ENCODE peak calls at places on chromosomes 1 and 21, in five cellular contexts. M is progenitor cell of endocrine pancreas; S is stimulated activated CD8-positive, alpha-beta memory T cell treated with anti-CD3 and anti-CD28 coated beads, Interleukin-7, amount 100 ng/mL, for 1 hour; L is T-helper 2 cell; V is epithelial cell of esophagus. W is an unnamed sample.
A peak's percentile ranks its signal among the peaks of the same experiment; 100 is the strongest.

GRCh38 chr21:33976082-33976979 is 60.7 kb upstream of the ATP5PO start:
- DNase-seq in M (no peak), S (no peak), L (peak; percentile 38), V (peak; percentile 98), W (peak; percentile 88)

GRCh38 chr1:180909005-180909414 is 3.7 kb upstream of the KIAA1614 start:
- DNase-seq in M (no peak), S (no peak), L (no peak), V (no peak), W (no peak)

GRCh38 chr21:40373760-40374159 is 473.2 kb downstream of the DSCAM start:
- DNase-seq in M (no peak), S (no peak), L (no peak), V (peak; percentile 59), W (no peak)

GRCh38 chr1:44835738-44836675 is 7.0 kb downstream of the PTCH2 start:
- DNase-seq in M (peak; percentile 78), S (peak; percentile 65), L (peak; percentile 83), V (peak; percentile 85), W (peak; percentile 82)

GRCh38 chr1:21293537-21294265 is 3.4 kb upstream of the ECE1 start:
- DNase-seq in M (no peak), S (no peak), L (peak; percentile 69), V (no peak), W (no peak)

GRCh38 chr1:211734359-211734758 is 58.9 kb upstream of the NEK2 start:
- DNase-seq in M (no peak), S (no peak), L (no peak), V (peak; percentile 70), W (no peak)

GRCh38 chr1:60842294-60842693 is 240.1 kb upstream of the NFIA start:
- DNase-seq in M (no peak), S (no peak), L (no peak), V (no peak), W (no peak)

GRCh38 chr1:29648798-29649374 is 412.6 kb downstream of the PTPRU start:
- DNase-seq in M (no peak), S (no peak), L (no peak), V (no peak), W (no peak)

GRCh38 chr1:18951416-18951815 is 5.1 kb downstream of the IFFO2 start:
- DNase-seq in M (no peak), S (no peak), L (no peak), V (no peak), W (peak; percentile 35)

GRCh38 chr1:74755475-74755874 is 22.5 kb downstream of the TYW3 start:
- DNase-seq in M (no peak), S (no peak), L (no peak), V (no peak), W (no peak)

GRCh38 chr1:171740987-171741871 is 636 bp downstream of the VAMP4 start:
- DNase-seq in M (no peak), S (peak; percentile 14), L (no peak), V (peak; percentile 42), W (peak; percentile 76)

W was measured in NB4.